ENCODE peak calls at places on chromosome 6, in ten cellular contexts. One of them, this sample, is unnamed.
A peak's percentile ranks its signal among the peaks of the same experiment; 100 is the strongest.

GRCh38 chr6:152572395-152573061 is 64.6 kb downstream of the SYNE1 start:
- DNase-seq in psoas muscle: no peak
- DNase-seq in aorta: no peak
- DNase-seq in CD8-positive, alpha-beta memory T cell: no peak
- DNase-seq in stomach: no peak
- DNase-seq in HL-60: no peak
- DNase-seq in body of pancreas: no peak
- DNase-seq in MM.1S: no peak
- DNase-seq in CD8-positive, alpha-beta T cell: no peak
- DNase-seq in IMR-90: peak; percentile 5
- DNase-seq in this sample: no peak

GRCh38 chr6:30493643-30494250 is 4.4 kb downstream of the HLA-E start:
- DNase-seq in psoas muscle: no peak
- DNase-seq in aorta: peak; percentile 38
- DNase-seq in CD8-positive, alpha-beta memory T cell: peak; percentile 29
- DNase-seq in stomach: no peak
- DNase-seq in HL-60: peak; percentile 29
- DNase-seq in body of pancreas: no peak
- DNase-seq in MM.1S: no peak
- DNase-seq in CD8-positive, alpha-beta T cell: no peak
- DNase-seq in IMR-90: no peak
- DNase-seq in this sample: no peak

GRCh38 chr6:15065603-15066002 is 180.3 kb upstream of the JARID2 start:
- DNase-seq in psoas muscle: no peak
- DNase-seq in aorta: no peak
- DNase-seq in CD8-positive, alpha-beta memory T cell: no peak
- DNase-seq in stomach: no peak
- DNase-seq in HL-60: no peak
- DNase-seq in body of pancreas: no peak
- DNase-seq in MM.1S: no peak
- DNase-seq in CD8-positive, alpha-beta T cell: no peak
- DNase-seq in IMR-90: peak; percentile 85
- DNase-seq in this sample: no peak

GRCh38 chr6:29629571-29629970 is 3.4 kb downstream of the GABBR1 start:
- DNase-seq in psoas muscle: no peak
- DNase-seq in aorta: no peak
- DNase-seq in CD8-positive, alpha-beta memory T cell: no peak
- DNase-seq in stomach: no peak
- DNase-seq in HL-60: no peak
- DNase-seq in body of pancreas: no peak
- DNase-seq in MM.1S: no peak
- DNase-seq in CD8-positive, alpha-beta T cell: no peak
- DNase-seq in IMR-90: no peak
- DNase-seq in this sample: no peak

GRCh38 chr6:136846046-136846445 is 23.7 kb downstream of the PEX7 start:
- DNase-seq in psoas muscle: no peak
- DNase-seq in aorta: no peak
- DNase-seq in CD8-positive, alpha-beta memory T cell: peak; percentile 2
- DNase-seq in stomach: peak; percentile 43
- DNase-seq in HL-60: peak; percentile 36
- DNase-seq in body of pancreas: peak; percentile 76
- DNase-seq in MM.1S: peak; percentile 53
- DNase-seq in CD8-positive, alpha-beta T cell: no peak
- DNase-seq in IMR-90: peak; percentile 80
- DNase-seq in this sample: no peak

GRCh38 chr6:138001750-138002349 is 105.4 kb downstream of the PERP start:
- DNase-seq in psoas muscle: peak; percentile 28
- DNase-seq in aorta: peak; percentile 49
- DNase-seq in CD8-positive, alpha-beta memory T cell: peak; percentile 41
- DNase-seq in stomach: peak; percentile 71
- DNase-seq in HL-60: no peak
- DNase-seq in body of pancreas: peak; percentile 72
- DNase-seq in MM.1S: peak; percentile 63
- DNase-seq in CD8-positive, alpha-beta T cell: peak; percentile 39
- DNase-seq in IMR-90: peak; percentile 53
- DNase-seq in this sample: peak; percentile 76

GRCh38 chr6:5287205-5287965 is 26.1 kb downstream of the FARS2 start:
- DNase-seq in psoas muscle: no peak
- DNase-seq in aorta: no peak
- DNase-seq in CD8-positive, alpha-beta memory T cell: no peak
- DNase-seq in stomach: no peak
- DNase-seq in HL-60: no peak
- DNase-seq in body of pancreas: no peak
- DNase-seq in MM.1S: no peak
- DNase-seq in CD8-positive, alpha-beta T cell: no peak
- DNase-seq in IMR-90: peak; percentile 88
- DNase-seq in this sample: no peak

GRCh38 chr6:125445054-125445453 is 143.3 kb upstream of the HDDC2 start:
- DNase-seq in psoas muscle: no peak
- DNase-seq in aorta: peak; percentile 61
- DNase-seq in CD8-positive, alpha-beta memory T cell: no peak
- DNase-seq in stomach: no peak
- DNase-seq in HL-60: no peak
- DNase-seq in body of pancreas: no peak
- DNase-seq in MM.1S: no peak
- DNase-seq in CD8-positive, alpha-beta T cell: no peak
- DNase-seq in IMR-90: no peak
- DNase-seq in this sample: no peak

GRCh38 chr6:116381000-116381399 is 10.3 kb downstream of the DSE start:
- DNase-seq in psoas muscle: no peak
- DNase-seq in aorta: no peak
- DNase-seq in CD8-positive, alpha-beta memory T cell: no peak
- DNase-seq in stomach: no peak
- DNase-seq in HL-60: no peak
- DNase-seq in body of pancreas: no peak
- DNase-seq in MM.1S: no peak
- DNase-seq in CD8-positive, alpha-beta T cell: no peak
- DNase-seq in IMR-90: no peak
- DNase-seq in this sample: no peak

GRCh38 chr6:55293116-55293515 is 34.2 kb upstream of the GFRAL start:
- DNase-seq in psoas muscle: no peak
- DNase-seq in aorta: no peak
- DNase-seq in CD8-positive, alpha-beta memory T cell: no peak
- DNase-seq in stomach: no peak
- DNase-seq in HL-60: no peak
- DNase-seq in body of pancreas: no peak
- DNase-seq in MM.1S: peak; percentile 16
- DNase-seq in CD8-positive, alpha-beta T cell: no peak
- DNase-seq in IMR-90: peak; percentile 31
- DNase-seq in this sample: no peak

GRCh38 chr6:117397536-117398227 is 28.1 kb downstream of the ROS1 start:
- DNase-seq in psoas muscle: no peak
- DNase-seq in aorta: no peak
- DNase-seq in CD8-positive, alpha-beta memory T cell: no peak
- DNase-seq in stomach: no peak
- DNase-seq in HL-60: peak; percentile 0
- DNase-seq in body of pancreas: no peak
- DNase-seq in MM.1S: no peak
- DNase-seq in CD8-positive, alpha-beta T cell: no peak
- DNase-seq in IMR-90: no peak
- DNase-seq in this sample: no peak

GRCh38 chr6:40426341-40427066 is 160.7 kb downstream of the LRFN2 start:
- DNase-seq in psoas muscle: no peak
- DNase-seq in aorta: no peak
- DNase-seq in CD8-positive, alpha-beta memory T cell: no peak
- DNase-seq in stomach: no peak
- DNase-seq in HL-60: no peak
- DNase-seq in body of pancreas: no peak
- DNase-seq in MM.1S: no peak
- DNase-seq in CD8-positive, alpha-beta T cell: no peak
- DNase-seq in IMR-90: no peak
- DNase-seq in this sample: no peak

DNA sequence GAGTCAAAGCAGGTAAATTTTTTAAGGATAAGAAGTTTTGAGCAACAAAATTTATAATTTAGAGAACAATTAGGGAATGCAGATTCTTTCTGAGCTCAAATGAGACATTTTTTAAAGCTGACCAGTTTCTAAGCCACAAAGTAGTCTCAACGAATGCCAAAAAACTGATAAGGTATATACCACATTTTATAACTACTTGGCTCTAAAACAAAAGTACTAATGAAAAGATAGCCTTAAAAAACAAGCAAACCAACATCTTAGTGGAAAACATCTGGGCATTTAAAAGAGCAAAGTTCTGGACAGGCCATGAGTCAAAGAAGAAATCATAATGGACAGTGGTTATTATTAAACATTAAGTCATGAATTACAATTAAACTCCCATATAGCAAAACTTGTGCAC is 23.2 kb upstream of the RNF146 start:
- DNase-seq in psoas muscle: no peak
- DNase-seq in aorta: no peak
- DNase-seq in CD8-positive, alpha-beta memory T cell: no peak
- DNase-seq in stomach: no peak
- DNase-seq in HL-60: no peak
- DNase-seq in body of pancreas: no peak
- DNase-seq in MM.1S: no peak
- DNase-seq in CD8-positive, alpha-beta T cell: no peak
- DNase-seq in IMR-90: no peak
- DNase-seq in this sample: no peak
- H3K4me3 ChIP-seq in psoas muscle: no peak overlapping the region
- H3K4me3 ChIP-seq in aorta: no peak overlapping the region
- H3K4me3 ChIP-seq in CD8-positive, alpha-beta memory T cell: no peak overlapping the region
- H3K4me3 ChIP-seq in stomach: no peak overlapping the region
- H3K4me3 ChIP-seq in HL-60: no peak overlapping the region
- H3K4me3 ChIP-seq in body of pancreas: no peak overlapping the region
- H3K4me3 ChIP-seq in MM.1S: no peak overlapping the region
- H3K4me3 ChIP-seq in CD8-positive, alpha-beta T cell: no peak overlapping the region
- H3K4me3 ChIP-seq in IMR-90: no peak overlapping the region
- H3K4me3 ChIP-seq in this sample: no peak overlapping the region

DNA sequence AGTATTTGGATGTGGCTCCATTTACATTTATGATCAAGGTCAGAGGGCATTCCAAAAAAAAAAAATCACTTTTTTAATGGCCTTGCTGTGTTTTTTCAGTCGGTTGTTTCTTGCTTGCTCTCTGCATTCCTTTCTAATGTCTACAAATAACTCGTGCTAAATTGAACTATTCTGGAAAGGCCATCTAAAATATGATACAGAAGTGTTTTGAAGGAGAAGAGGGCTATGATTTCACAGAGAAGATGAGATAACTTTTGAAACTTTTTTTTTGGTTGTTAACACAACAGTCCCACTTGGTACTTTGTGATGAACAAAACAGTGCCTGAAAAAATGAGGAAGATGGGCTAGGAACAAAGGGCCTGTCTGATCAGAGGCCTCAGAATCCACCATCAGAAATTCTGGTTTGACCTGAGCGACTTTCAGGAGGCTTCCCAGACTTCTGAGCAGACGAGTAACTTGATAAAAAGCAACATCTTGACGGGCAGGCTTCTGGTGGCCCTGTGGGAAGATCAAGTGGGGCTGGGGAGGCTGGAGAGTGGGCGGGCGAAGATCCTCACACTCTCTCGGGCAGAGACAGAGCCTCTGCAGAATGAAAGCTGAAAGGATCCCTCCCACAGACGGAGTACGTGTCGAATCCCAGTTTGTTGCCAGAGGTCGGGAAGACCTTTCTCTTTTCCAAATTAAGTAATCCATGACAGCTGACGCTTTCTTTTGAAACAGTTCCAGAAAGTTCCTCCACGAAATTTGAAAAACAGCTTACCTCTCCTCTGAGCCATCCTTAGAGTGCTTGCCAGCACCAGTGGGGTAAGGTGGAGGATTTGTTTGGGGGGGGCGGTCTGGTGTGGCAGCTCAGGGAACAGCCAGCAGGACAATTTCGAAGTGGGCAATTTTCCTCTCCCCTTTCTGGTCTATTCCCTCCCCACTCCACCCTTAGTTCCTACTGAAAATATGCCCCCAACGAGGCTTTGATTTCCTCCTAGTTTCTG is 155.8 kb upstream of the SMLR1 start:
- DNase-seq in psoas muscle: peak; percentile 17
- DNase-seq in aorta: no peak
- DNase-seq in CD8-positive, alpha-beta memory T cell: no peak
- DNase-seq in stomach: no peak
- DNase-seq in HL-60: no peak
- DNase-seq in body of pancreas: no peak
- DNase-seq in MM.1S: no peak
- DNase-seq in CD8-positive, alpha-beta T cell: no peak
- DNase-seq in IMR-90: peak; percentile 15
- DNase-seq in this sample: peak; percentile 64
- H3K27ac ChIP-seq in psoas muscle: peak overlapping the region; percentile 40
- H3K27ac ChIP-seq in aorta: no peak overlapping the region
- H3K27ac ChIP-seq in CD8-positive, alpha-beta memory T cell: no peak overlapping the region
- H3K27ac ChIP-seq in stomach: no peak overlapping the region
- H3K27ac ChIP-seq in HL-60: no peak overlapping the region
- H3K27ac ChIP-seq in body of pancreas: no peak overlapping the region
- H3K27ac ChIP-seq in MM.1S: no peak overlapping the region
- H3K27ac ChIP-seq in CD8-positive, alpha-beta T cell: no peak overlapping the region
- H3K27ac ChIP-seq in IMR-90: no peak overlapping the region
- H3K27ac ChIP-seq in this sample: peak overlapping the region; percentile 16

DNA sequence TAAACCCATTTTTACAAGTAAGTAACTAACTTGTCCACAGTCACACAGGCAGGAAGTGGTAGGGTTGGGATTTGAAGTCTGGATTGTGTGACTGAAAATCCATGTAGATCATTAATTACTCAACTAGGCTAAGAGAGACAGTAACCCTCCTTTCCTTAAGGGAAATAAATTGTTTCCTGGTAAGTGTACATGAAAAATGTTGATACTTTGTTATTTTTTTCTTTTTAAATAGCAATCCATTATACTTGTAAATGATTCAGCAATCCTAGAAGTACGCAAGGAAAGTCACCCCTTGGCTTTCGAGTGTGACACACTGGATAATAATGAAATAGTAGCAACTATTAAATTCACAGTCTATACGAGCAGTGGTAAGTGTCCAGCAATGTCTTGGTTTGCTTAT is 11.6 kb downstream of the SPACA1 start:
- DNase-seq in psoas muscle: no peak
- DNase-seq in aorta: no peak
- DNase-seq in CD8-positive, alpha-beta memory T cell: no peak
- DNase-seq in stomach: no peak
- DNase-seq in HL-60: no peak
- DNase-seq in body of pancreas: no peak
- DNase-seq in MM.1S: no peak
- DNase-seq in CD8-positive, alpha-beta T cell: no peak
- DNase-seq in IMR-90: no peak
- DNase-seq in this sample: no peak
- H3K4me3 ChIP-seq in psoas muscle: no peak overlapping the region
- H3K4me3 ChIP-seq in aorta: no peak overlapping the region
- H3K4me3 ChIP-seq in CD8-positive, alpha-beta memory T cell: no peak overlapping the region
- H3K4me3 ChIP-seq in stomach: no peak overlapping the region
- H3K4me3 ChIP-seq in HL-60: no peak overlapping the region
- H3K4me3 ChIP-seq in body of pancreas: no peak overlapping the region
- H3K4me3 ChIP-seq in MM.1S: no peak overlapping the region
- H3K4me3 ChIP-seq in CD8-positive, alpha-beta T cell: no peak overlapping the region
- H3K4me3 ChIP-seq in IMR-90: no peak overlapping the region
- H3K4me3 ChIP-seq in this sample: no peak overlapping the region

GRCh38 chr6:73560853-73561407 is 40.1 kb upstream of the EEF1A1 start:
- DNase-seq in psoas muscle: no peak
- DNase-seq in aorta: no peak
- DNase-seq in CD8-positive, alpha-beta memory T cell: no peak
- DNase-seq in stomach: no peak
- DNase-seq in HL-60: no peak
- DNase-seq in body of pancreas: no peak
- DNase-seq in MM.1S: peak; percentile 30
- DNase-seq in CD8-positive, alpha-beta T cell: no peak
- DNase-seq in IMR-90: no peak
- DNase-seq in this sample: no peak
- H3K27ac ChIP-seq in psoas muscle: no peak overlapping the region
- H3K27ac ChIP-seq in aorta: no peak overlapping the region
- H3K27ac ChIP-seq in CD8-positive, alpha-beta memory T cell: no peak overlapping the region
- H3K27ac ChIP-seq in stomach: no peak overlapping the region
- H3K27ac ChIP-seq in HL-60: no peak overlapping the region
- H3K27ac ChIP-seq in body of pancreas: no peak overlapping the region
- H3K27ac ChIP-seq in MM.1S: peak overlapping the region; percentile 66
- H3K27ac ChIP-seq in CD8-positive, alpha-beta T cell: no peak overlapping the region
- H3K27ac ChIP-seq in IMR-90: no peak overlapping the region
- H3K27ac ChIP-seq in this sample: no peak overlapping the region